ENCODE peak calls at places on chromosomes 4 and X, in six cellular contexts. One of them, this sample, is unnamed.
A peak's percentile ranks its signal among the peaks of the same experiment; 100 is the strongest.

GRCh38 chrX:12564221-12564620 is 227.0 kb upstream of the PRPS2 start:
- DNase-seq in mucosa of descending colon: no peak
- DNase-seq in NCI-H2081: no peak
- DNase-seq in stromal cell of bone marrow: no peak
- DNase-seq in Kasumi-1: no peak
- DNase-seq in EL: no peak
- DNase-seq in this sample: no peak

GRCh38 chr4:170662250-170662649 is 572.5 kb upstream of the AADAT start:
- DNase-seq in stromal cell of bone marrow: no peak
- DNase-seq in Kasumi-1: no peak
- DNase-seq in mucosa of descending colon: no peak
- DNase-seq in NCI-H2081: no peak
- DNase-seq in EL: no peak
- DNase-seq in this sample: no peak

GRCh38 chr4:118865091-118865708 is 23.5 kb upstream of the SYNPO2 start:
- DNase-seq in EL: peak; percentile 47
- DNase-seq in Kasumi-1: peak; percentile 58
- DNase-seq in NCI-H2081: peak; percentile 71
- DNase-seq in stromal cell of bone marrow: peak; percentile 34
- DNase-seq in mucosa of descending colon: no peak
- DNase-seq in this sample: peak; percentile 79

GRCh38 chr4:125317526-125317880 is 2.7 kb downstream of the FAT4 start:
- DNase-seq in mucosa of descending colon: peak; percentile 36
- DNase-seq in stromal cell of bone marrow: peak; percentile 21
- DNase-seq in EL: peak; percentile 72
- DNase-seq in NCI-H2081: no peak
- DNase-seq in Kasumi-1: no peak
- DNase-seq in this sample: no peak

GRCh38 chr4:16079046-16079445 is 4.8 kb downstream of the PROM1 start:
- DNase-seq in NCI-H2081: no peak
- DNase-seq in Kasumi-1: no peak
- DNase-seq in stromal cell of bone marrow: no peak
- DNase-seq in EL: no peak
- DNase-seq in mucosa of descending colon: no peak
- DNase-seq in this sample: no peak

GRCh38 chr4:1604706-1605205 is 79.4 kb downstream of the FAM53A start:
- DNase-seq in Kasumi-1: no peak
- DNase-seq in NCI-H2081: peak; percentile 53
- DNase-seq in mucosa of descending colon: no peak
- DNase-seq in stromal cell of bone marrow: no peak
- DNase-seq in EL: no peak
- DNase-seq in this sample: peak; percentile 30

GRCh38 chr4:158678767-158679166 is 6.7 kb downstream of the ETFDH start:
- DNase-seq in Kasumi-1: no peak
- DNase-seq in stromal cell of bone marrow: no peak
- DNase-seq in mucosa of descending colon: no peak
- DNase-seq in EL: no peak
- DNase-seq in NCI-H2081: no peak
- DNase-seq in this sample: no peak

GRCh38 chr4:26020896-26021295 is 106.9 kb downstream of the SMIM20 start:
- DNase-seq in mucosa of descending colon: no peak
- DNase-seq in Kasumi-1: no peak
- DNase-seq in NCI-H2081: no peak
- DNase-seq in EL: peak; percentile 73
- DNase-seq in stromal cell of bone marrow: no peak
- DNase-seq in this sample: no peak

GRCh38 chr4:166657261-166657660 is 577.0 kb downstream of the SPOCK3 start:
- DNase-seq in Kasumi-1: no peak
- DNase-seq in NCI-H2081: no peak
- DNase-seq in mucosa of descending colon: no peak
- DNase-seq in stromal cell of bone marrow: no peak
- DNase-seq in EL: peak; percentile 38
- DNase-seq in this sample: no peak

GRCh38 chr4:98249831-98250230 is 11.4 kb upstream of the RAP1GDS1 start:
- DNase-seq in stromal cell of bone marrow: no peak
- DNase-seq in Kasumi-1: no peak
- DNase-seq in NCI-H2081: no peak
- DNase-seq in mucosa of descending colon: no peak
- DNase-seq in EL: no peak
- DNase-seq in this sample: no peak

GRCh38 chr4:16226816-16227461 is 668 bp upstream of the TAPT1 start:
- DNase-seq in NCI-H2081: peak; percentile 68
- DNase-seq in mucosa of descending colon: peak; percentile 79
- DNase-seq in stromal cell of bone marrow: no peak
- DNase-seq in Kasumi-1: peak; percentile 39
- DNase-seq in EL: peak; percentile 30
- DNase-seq in this sample: no peak

GRCh38 chr4:154614306-154614705 is 1.9 kb upstream of the FGG start:
- DNase-seq in NCI-H2081: no peak
- DNase-seq in mucosa of descending colon: no peak
- DNase-seq in stromal cell of bone marrow: no peak
- DNase-seq in EL: no peak
- DNase-seq in Kasumi-1: no peak
- DNase-seq in this sample: no peak

GRCh38 chr4:55545133-55545532 is 1.6 kb downstream of the CLOCK start:
- DNase-seq in NCI-H2081: peak; percentile 56
- DNase-seq in mucosa of descending colon: no peak
- DNase-seq in stromal cell of bone marrow: no peak
- DNase-seq in EL: peak; percentile 46
- DNase-seq in Kasumi-1: peak; percentile 58
- DNase-seq in this sample: no peak

GRCh38 chr4:26787461-26788340 is 72.9 kb upstream of the STIM2 start:
- DNase-seq in Kasumi-1: no peak
- DNase-seq in stromal cell of bone marrow: peak; percentile 36
- DNase-seq in mucosa of descending colon: peak; percentile 60
- DNase-seq in EL: peak; percentile 55
- DNase-seq in NCI-H2081: peak; percentile 71
- DNase-seq in this sample: peak; percentile 54

GRCh38 chrX:151397741-151398070 is 700 bp downstream of the VMA21 start:
- DNase-seq in mucosa of descending colon: no peak
- DNase-seq in stromal cell of bone marrow: no peak
- DNase-seq in Kasumi-1: no peak
- DNase-seq in NCI-H2081: no peak
- DNase-seq in EL: peak; percentile 5
- DNase-seq in this sample: no peak

GRCh38 chr4:87079967-87080366 is 140.5 kb downstream of the KLHL8 start:
- DNase-seq in mucosa of descending colon: no peak
- DNase-seq in NCI-H2081: no peak
- DNase-seq in stromal cell of bone marrow: no peak
- DNase-seq in EL: no peak
- DNase-seq in Kasumi-1: peak; percentile 75
- DNase-seq in this sample: no peak

GRCh38 chr4:89121711-89122387 is 10.5 kb downstream of the TIGD2 start:
- DNase-seq in NCI-H2081: no peak
- DNase-seq in mucosa of descending colon: no peak
- DNase-seq in stromal cell of bone marrow: no peak
- DNase-seq in EL: no peak
- DNase-seq in Kasumi-1: no peak
- DNase-seq in this sample: no peak

GRCh38 chr4:149264093-149264733 is 551.4 kb downstream of the IQCM start:
- DNase-seq in Kasumi-1: peak; percentile 39
- DNase-seq in mucosa of descending colon: no peak
- DNase-seq in stromal cell of bone marrow: peak; percentile 33
- DNase-seq in NCI-H2081: peak; percentile 47
- DNase-seq in EL: peak; percentile 60
- DNase-seq in this sample: peak; percentile 54

This sample was measured in NCI-H1694 treated with DMSO at 0.1 percent for 48 hours.